ENCODE peak calls at places on chromosomes 6 and 20, in six cellular contexts. E is gastrocnemius medialis, Y is Caco-2, A is lower lobe of right lung, W is fibroblast of lung, S is uterus. M is an unnamed sample.

GRCh38 chr20:3659492-3660261 is 3.5 kb downstream of the GFRA4 start:
- DNase-seq in E (no peak), W (no peak), A (no peak), Y (no peak), S (no peak), M (no peak)

GRCh38 chr20:22617160-22617559 is 32.8 kb upstream of the FOXA2 start:
- DNase-seq in W (no peak), Y (no peak), S (no peak), E (no peak), A (peak; percentile 59), M (no peak)

GRCh38 chr6:166223091-166223490 is 55.4 kb upstream of the TBXT start:
- DNase-seq in S (no peak), W (no peak), E (no peak), A (no peak), Y (no peak), M (no peak)

GRCh38 chr6:27295301-27296079 is 16.6 kb downstream of the POM121L2 start:
- DNase-seq in E (no peak), W (peak; percentile 76), S (no peak), Y (peak; percentile 71), A (no peak), M (peak; percentile 21)

GRCh38 chr6:136288566-136289326 is 900 bp downstream of the BCLAF1 start:
- DNase-seq in A (peak; percentile 88), E (peak; percentile 37), W (peak; percentile 96), S (peak; percentile 75), Y (peak; percentile 77), M (peak; percentile 88)

GRCh38 chr20:62805365-62805710 is 703 bp downstream of the OGFR start:
- DNase-seq in S (no peak), A (no peak), Y (peak; percentile 75), W (no peak), E (no peak), M (no peak)

GRCh38 chr6:44960898-44961297 is 367.2 kb upstream of the RUNX2 start:
- DNase-seq in A (no peak), W (peak; percentile 8), S (no peak), Y (no peak), E (no peak), M (no peak)

GRCh38 chr20:46081074-46081473 is 8.7 kb downstream of the NCOA5 start:
- DNase-seq in W (no peak), E (no peak), Y (no peak), S (no peak), A (no peak), M (no peak)

GRCh38 chr6:157461000-157461915 is 80.3 kb downstream of the ZDHHC14 start:
- DNase-seq in A (no peak), W (peak; percentile 63), Y (no peak), E (no peak), S (no peak), M (peak; percentile 34)

GRCh38 chr6:151229401-151230276 is 10.1 kb upstream of the AKAP12 start:
- DNase-seq in S (no peak), E (no peak), Y (peak; percentile 6), W (no peak), A (no peak), M (no peak)

GRCh38 chr6:19866199-19866872 is 29.2 kb downstream of the ID4 start:
- DNase-seq in A (no peak), W (no peak), E (no peak), S (no peak), Y (no peak), M (no peak)

GRCh38 chr6:168865-169455 is 123.3 kb upstream of the DUSP22 start:
- DNase-seq in S (no peak), W (peak; percentile 38), Y (peak; percentile 39), E (no peak), A (no peak), M (no peak)

GRCh38 chr6:81996414-81996813 is 243.9 kb upstream of the TENT5A start:
- DNase-seq in W (peak; percentile 94), S (no peak), Y (no peak), E (no peak), A (no peak), M (peak; percentile 57)

GRCh38 chr6:18263561-18264337 is 581 bp downstream of the DEK start:
- DNase-seq in W (peak; percentile 56), A (peak; percentile 74), E (peak; percentile 59), Y (peak; percentile 74), S (peak; percentile 65), M (no peak)

GRCh38 chr6:155481215-155481614 is 25.6 kb upstream of the NOX3 start:
- DNase-seq in A (no peak), Y (no peak), E (no peak), S (no peak), W (peak; percentile 76), M (peak; percentile 20)

GRCh38 chr6:2504495-2505064 is 246.1 kb downstream of the MYLK4 start:
- DNase-seq in E (no peak), Y (no peak), A (no peak), W (no peak), S (no peak), M (no peak)

GRCh38 chr6:40343887-40344565 is 243.1 kb downstream of the LRFN2 start:
- DNase-seq in S (no peak), Y (no peak), W (no peak), E (no peak), A (no peak), M (no peak)

DNA sequence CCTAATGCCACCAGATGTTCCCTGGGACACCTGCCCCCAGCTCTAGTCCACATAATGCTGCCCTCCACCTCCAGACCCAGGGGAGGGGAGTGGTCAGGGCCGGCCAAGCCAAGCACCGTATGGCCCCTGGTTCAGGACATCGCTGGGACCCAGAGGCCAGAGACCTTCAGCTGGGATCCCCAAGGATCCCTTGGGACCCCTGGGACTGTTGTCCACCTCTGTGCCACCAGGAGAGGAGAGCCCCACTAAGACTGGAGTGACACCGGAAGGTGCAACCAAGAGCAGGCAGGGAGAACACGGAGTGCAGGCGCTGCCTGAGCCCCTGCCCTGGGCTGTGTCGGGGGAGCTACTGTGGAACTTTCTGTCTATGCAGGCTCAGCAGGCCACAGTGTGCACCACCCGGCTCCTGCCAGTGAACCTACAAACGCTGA is 43.6 kb downstream of the CTCFL start:
- DNase-seq in W (no peak), A (no peak), Y (no peak), E (no peak), S (no peak), M (no peak)
- H3K27me3 ChIP-seq in W (peaks cover 8% of the 10 kb centered on the region), A (peaks cover 23% of the 10 kb centered on the region), Y (peaks cover 3% of the 10 kb centered on the region), E (no peaks in the 10 kb centered on the region), S (no peaks in the 10 kb centered on the region), M (peaks cover 18% of the 10 kb centered on the region)

GRCh38 chr20:35568645-35569044 is 26.8 kb downstream of the ERGIC3 start:
- DNase-seq in Y (peak; percentile 80), S (no peak), W (no peak), A (no peak), E (no peak), M (no peak)
- TF ChIP-seq CTCF in Y (peak; percentile 82), S (no peak), W (no peak), A (no peak), E (no peak), M (peak; percentile 26)

DNA sequence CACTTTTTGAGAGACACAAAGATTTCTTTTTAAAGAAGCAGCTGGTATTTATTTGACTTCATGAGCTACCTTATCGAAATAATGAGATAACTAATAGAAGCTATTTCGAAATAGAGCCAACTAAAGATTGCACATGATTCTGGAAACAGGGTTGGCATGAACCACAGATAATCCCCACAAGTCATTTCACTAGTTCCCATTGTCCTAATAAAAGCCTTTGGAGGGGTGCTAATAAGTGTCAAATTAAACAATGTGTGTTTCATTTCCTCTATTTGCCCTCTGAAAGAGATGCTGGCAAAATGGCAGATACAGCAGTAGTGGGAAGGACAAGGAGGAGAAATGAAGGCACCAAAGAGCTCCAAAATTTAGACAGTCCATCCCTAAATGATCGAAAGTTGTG is 78.6 kb upstream of the RIPOR2 start:
- DNase-seq in A (no peak), Y (no peak), E (no peak), W (no peak), S (no peak), M (no peak)
- H3K4me3 ChIP-seq in A (no peak overlapping the region), Y (no peak overlapping the region), E (no peak overlapping the region), W (no peak overlapping the region), S (no peak overlapping the region), M (no peak overlapping the region)

GRCh38 chr6:168322966-168323365 is 3.4 kb upstream of the DACT2 start:
- DNase-seq in E (no peak), W (no peak), A (no peak), Y (peak; percentile 71), S (no peak), M (no peak)
- H3K27me3 ChIP-seq in E (peaks cover 19% of the 10 kb centered on the region), W (no peaks in the 10 kb centered on the region), A (peaks cover 27% of the 10 kb centered on the region), Y (no peaks in the 10 kb centered on the region), S (peaks cover 5% of the 10 kb centered on the region), M (no peaks in the 10 kb centered on the region)

GRCh38 chr20:43243672-43244269 is 54.1 kb upstream of the PTPRT start:
- DNase-seq in A (no peak), Y (no peak), E (no peak), S (no peak), W (no peak), M (no peak)
- TF ChIP-seq CTCF in A (peak; percentile 28), Y (peak; percentile 42), E (no peak), S (no peak), W (no peak), M (peak; percentile 10)

GRCh38 chr6:105626290-105627158 is 223.6 kb upstream of the PREP start:
- DNase-seq in E (no peak), A (no peak), S (no peak), Y (no peak), W (no peak), M (no peak)
- H3K4me3 ChIP-seq in E (no peak overlapping the region), A (no peak overlapping the region), S (no peak overlapping the region), Y (no peak overlapping the region), W (no peak overlapping the region), M (no peak overlapping the region)

DNA sequence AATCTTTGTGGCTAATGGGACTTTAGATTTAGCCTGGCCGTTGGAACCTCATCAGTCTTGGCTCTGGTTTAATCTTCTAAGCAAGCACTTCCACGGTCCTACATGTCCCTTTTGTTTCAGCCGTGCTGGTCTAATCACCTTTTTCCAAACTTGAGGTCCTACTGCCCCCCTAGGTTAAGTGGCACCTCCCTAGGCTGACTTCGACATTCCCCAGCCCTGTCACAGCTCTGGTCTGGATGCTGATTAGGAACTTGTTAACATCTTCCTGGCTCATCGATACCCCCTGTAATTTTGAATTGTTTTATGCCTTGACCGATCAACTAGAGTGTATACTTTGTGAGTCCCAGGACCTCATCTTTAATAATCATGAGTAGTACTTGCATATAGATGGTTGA is 56.6 kb downstream of the OTOR start:
- DNase-seq in W (no peak), E (no peak), Y (no peak), A (no peak), S (no peak), M (no peak)
- H3K27me3 ChIP-seq in W (peaks cover 4% of the 10 kb centered on the region), E (peaks cover 7% of the 10 kb centered on the region), Y (peaks cover 2% of the 10 kb centered on the region), A (peaks cover under 1% of the 10 kb centered on the region), S (no peaks in the 10 kb centered on the region), M (peaks cover 7% of the 10 kb centered on the region)

GRCh38 chr20:17958326-17959256 is 10.0 kb downstream of the SNX5 start:
- DNase-seq in E (no peak), Y (peak; percentile 60), W (peak; percentile 55), S (no peak), A (no peak), M (no peak)
- TF ChIP-seq CTCF in E (no peak), Y (no peak), W (peak; percentile 44), S (no peak), A (peak; percentile 16), M (peak; percentile 38)

M was measured in AG04450.